ENCODE peak calls at places on chromosomes 5 and 9, in five cellular contexts. One of them, this sample, is unnamed.

GRCh38 chr5:56534102-56534501 is 281.2 kb upstream of the MAP3K1 start:
- DNase-seq in RWPE1: peak
- DNase-seq in heart left ventricle: no peak
- DNase-seq in A549: peak
- DNase-seq in AG10803: no peak
- DNase-seq in this sample: no peak

GRCh38 chr5:7850533-7851239 is at the start of gene CFAP90:
- DNase-seq in RWPE1: no peak
- DNase-seq in heart left ventricle: peak
- DNase-seq in A549: no peak
- DNase-seq in AG10803: peak
- DNase-seq in this sample: peak

GRCh38 chr5:172283020-172283861 is at the start of gene UBTD2:
- DNase-seq in RWPE1: peak
- DNase-seq in heart left ventricle: peak
- DNase-seq in A549: peak
- DNase-seq in AG10803: peak
- DNase-seq in this sample: peak

GRCh38 chr5:154712518-154713437 is 42.4 kb upstream of the LARP1 start:
- DNase-seq in RWPE1: peak
- DNase-seq in heart left ventricle: no peak
- DNase-seq in A549: no peak
- DNase-seq in AG10803: peak
- DNase-seq in this sample: no peak

GRCh38 chr5:174176511-174176910 is 131.0 kb downstream of the NSG2 start:
- DNase-seq in RWPE1: no peak
- DNase-seq in heart left ventricle: no peak
- DNase-seq in A549: no peak
- DNase-seq in AG10803: no peak
- DNase-seq in this sample: no peak

GRCh38 chr5:134958755-134959154 is 9.0 kb upstream of the CATSPER3 start:
- DNase-seq in RWPE1: no peak
- DNase-seq in heart left ventricle: no peak
- DNase-seq in A549: no peak
- DNase-seq in AG10803: no peak
- DNase-seq in this sample: no peak

GRCh38 chr9:135105211-135105745 is 17.8 kb downstream of the OLFM1 start:
- DNase-seq in RWPE1: no peak
- DNase-seq in heart left ventricle: no peak
- DNase-seq in A549: no peak
- DNase-seq in AG10803: no peak
- DNase-seq in this sample: no peak

GRCh38 chr5:140857987-140858240 is 2.2 kb downstream of the PCDHA10 start:
- DNase-seq in RWPE1: no peak
- DNase-seq in heart left ventricle: no peak
- DNase-seq in A549: no peak
- DNase-seq in AG10803: no peak
- DNase-seq in this sample: no peak

GRCh38 chr9:565528-565927 is 276.0 kb upstream of the DMRT1 start:
- DNase-seq in RWPE1: no peak
- DNase-seq in heart left ventricle: no peak
- DNase-seq in A549: no peak
- DNase-seq in AG10803: no peak
- DNase-seq in this sample: no peak

GRCh38 chr5:171835066-171835465 is 49.4 kb downstream of the SMIM23 start:
- DNase-seq in RWPE1: peak
- DNase-seq in heart left ventricle: no peak
- DNase-seq in A549: no peak
- DNase-seq in AG10803: no peak
- DNase-seq in this sample: no peak

GRCh38 chr5:416636-416960 is 26.4 kb upstream of the EXOC3 start:
- DNase-seq in RWPE1: no peak
- DNase-seq in heart left ventricle: no peak
- DNase-seq in A549: no peak
- DNase-seq in AG10803: no peak
- DNase-seq in this sample: no peak

GRCh38 chr5:20497356-20497755 is 509.4 kb upstream of the CDH18 start:
- DNase-seq in RWPE1: no peak
- DNase-seq in heart left ventricle: no peak
- DNase-seq in A549: no peak
- DNase-seq in AG10803: no peak
- DNase-seq in this sample: no peak

GRCh38 chr5:131394128-131394527 is 130.3 kb downstream of the CDC42SE2 start:
- DNase-seq in RWPE1: no peak
- DNase-seq in heart left ventricle: no peak
- DNase-seq in A549: no peak
- DNase-seq in AG10803: no peak
- DNase-seq in this sample: no peak

GRCh38 chr5:66713998-66714397 is 117.8 kb downstream of the MAST4 start:
- DNase-seq in RWPE1: peak
- DNase-seq in heart left ventricle: no peak
- DNase-seq in A549: no peak
- DNase-seq in AG10803: no peak
- DNase-seq in this sample: no peak

GRCh38 chr5:151483647-151484046 is 36.2 kb downstream of the SLC36A1 start:
- DNase-seq in RWPE1: no peak
- DNase-seq in heart left ventricle: no peak
- DNase-seq in A549: no peak
- DNase-seq in AG10803: no peak
- DNase-seq in this sample: no peak

GRCh38 chr5:42876375-42876844 is 64.7 kb upstream of the SELENOP start:
- DNase-seq in RWPE1: no peak
- DNase-seq in heart left ventricle: no peak
- DNase-seq in A549: no peak
- DNase-seq in AG10803: no peak
- DNase-seq in this sample: no peak

GRCh38 chr5:35753500-35753899 is 103.2 kb upstream of the IL7R start:
- DNase-seq in RWPE1: no peak
- DNase-seq in heart left ventricle: no peak
- DNase-seq in A549: no peak
- DNase-seq in AG10803: no peak
- DNase-seq in this sample: no peak

GRCh38 chr5:113043491-113043931 is 66.9 kb downstream of the DCP2 start:
- DNase-seq in RWPE1: peak
- DNase-seq in heart left ventricle: peak
- DNase-seq in A549: no peak
- DNase-seq in AG10803: peak
- DNase-seq in this sample: no peak

GRCh38 chr5:57598756-57599155 is 116.1 kb upstream of the ACTBL2 start:
- DNase-seq in RWPE1: peak
- DNase-seq in heart left ventricle: no peak
- DNase-seq in A549: peak
- DNase-seq in AG10803: peak
- DNase-seq in this sample: no peak

GRCh38 chr9:15416880-15417279 is 5.8 kb upstream of the SNAPC3 start:
- DNase-seq in RWPE1: peak
- DNase-seq in heart left ventricle: no peak
- DNase-seq in A549: no peak
- DNase-seq in AG10803: peak
- DNase-seq in this sample: peak

GRCh38 chr9:106964822-106965525 is 102.0 kb downstream of the ZNF462 start:
- DNase-seq in RWPE1: peak
- DNase-seq in heart left ventricle: no peak
- DNase-seq in A549: no peak
- DNase-seq in AG10803: no peak
- DNase-seq in this sample: no peak

GRCh38 chr5:60835554-60835953 is 8.5 kb downstream of the ELOVL7 start:
- DNase-seq in RWPE1: peak
- DNase-seq in heart left ventricle: no peak
- DNase-seq in A549: no peak
- DNase-seq in AG10803: no peak
- DNase-seq in this sample: no peak

GRCh38 chr5:143338658-143339366 is 64.7 kb downstream of the NR3C1 start:
- DNase-seq in RWPE1: no peak
- DNase-seq in heart left ventricle: no peak
- DNase-seq in A549: no peak
- DNase-seq in AG10803: peak
- DNase-seq in this sample: no peak

GRCh38 chr9:37999501-38000189 is 69.4 kb downstream of the SHB start:
- DNase-seq in RWPE1: peak
- DNase-seq in heart left ventricle: no peak
- DNase-seq in A549: no peak
- DNase-seq in AG10803: no peak
- DNase-seq in this sample: peak

GRCh38 chr5:80181618-80182211 is 74.1 kb downstream of the SERINC5 start:
- DNase-seq in RWPE1: peak
- DNase-seq in heart left ventricle: no peak
- DNase-seq in A549: peak
- DNase-seq in AG10803: peak
- DNase-seq in this sample: no peak

GRCh38 chr5:114387433-114387832 is 25.6 kb downstream of the KCNN2 start:
- DNase-seq in RWPE1: no peak
- DNase-seq in heart left ventricle: no peak
- DNase-seq in A549: no peak
- DNase-seq in AG10803: no peak
- DNase-seq in this sample: no peak

GRCh38 chr9:112103405-112103804 is 71.7 kb downstream of the SUSD1 start:
- DNase-seq in RWPE1: no peak
- DNase-seq in heart left ventricle: no peak
- DNase-seq in A549: no peak
- DNase-seq in AG10803: no peak
- DNase-seq in this sample: no peak

GRCh38 chr5:126954981-126955380 is 75.4 kb downstream of the MARCHF3 start:
- DNase-seq in RWPE1: no peak
- DNase-seq in heart left ventricle: no peak
- DNase-seq in A549: no peak
- DNase-seq in AG10803: peak
- DNase-seq in this sample: no peak

GRCh38 chr9:88657893-88658292 is 122.9 kb downstream of the NXNL2 start:
- DNase-seq in RWPE1: no peak
- DNase-seq in heart left ventricle: no peak
- DNase-seq in A549: no peak
- DNase-seq in AG10803: no peak
- DNase-seq in this sample: no peak

GRCh38 chr9:96020300-96020821 is 144.9 kb downstream of the ERCC6L2 start:
- DNase-seq in RWPE1: no peak
- DNase-seq in heart left ventricle: no peak
- DNase-seq in A549: no peak
- DNase-seq in AG10803: no peak
- DNase-seq in this sample: no peak

GRCh38 chr5:137217599-137218200 is 281.4 kb downstream of the SPOCK1 start:
- DNase-seq in RWPE1: no peak
- DNase-seq in heart left ventricle: no peak
- DNase-seq in A549: no peak
- DNase-seq in AG10803: peak
- DNase-seq in this sample: no peak

GRCh38 chr5:93588586-93589347 is 5.7 kb downstream of the NR2F1 start:
- DNase-seq in RWPE1: no peak
- DNase-seq in heart left ventricle: no peak
- DNase-seq in A549: no peak
- DNase-seq in AG10803: no peak
- DNase-seq in this sample: no peak

GRCh38 chr5:175862131-175863012 is 9.0 kb upstream of the CPLX2 start:
- DNase-seq in RWPE1: no peak
- DNase-seq in heart left ventricle: no peak
- DNase-seq in A549: no peak
- DNase-seq in AG10803: no peak
- DNase-seq in this sample: no peak

GRCh38 chr5:1437452-1437851 is 7.8 kb downstream of the SLC6A3 start:
- DNase-seq in RWPE1: peak
- DNase-seq in heart left ventricle: no peak
- DNase-seq in A549: peak
- DNase-seq in AG10803: peak
- DNase-seq in this sample: no peak
- TF ChIP-seq CTCF in RWPE1: no peak
- TF ChIP-seq CTCF in heart left ventricle: no peak
- TF ChIP-seq CTCF in A549: no peak
- TF ChIP-seq CTCF in AG10803: peak
- TF ChIP-seq CTCF in this sample: no peak

DNA sequence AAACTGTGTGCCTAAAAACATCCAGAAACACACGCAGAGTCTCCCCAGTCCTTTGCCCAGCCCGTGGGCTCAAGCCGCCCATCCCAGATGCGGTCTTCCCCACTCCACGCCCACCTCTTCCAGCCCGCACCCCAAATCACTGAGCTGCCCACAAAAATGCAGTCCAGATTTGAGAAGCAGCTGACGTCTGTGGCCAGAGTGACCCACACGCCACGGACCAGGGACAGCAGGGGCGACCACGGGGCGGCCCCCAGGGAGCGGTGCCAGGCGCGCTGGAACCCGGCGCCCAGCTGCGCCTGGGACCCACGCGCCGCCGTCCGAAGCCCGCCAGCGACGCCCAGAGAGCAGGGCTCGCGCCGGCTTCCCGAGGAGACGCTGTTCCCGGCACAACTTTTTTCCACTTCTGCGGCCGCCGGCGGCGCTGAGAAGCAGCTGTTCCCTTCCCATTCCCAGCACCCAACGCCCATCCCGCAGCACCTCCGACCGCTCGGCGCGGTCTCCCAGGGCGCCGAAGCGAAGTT is 674 bp downstream of the LHFPL2 start:
- DNase-seq in RWPE1: peak
- DNase-seq in heart left ventricle: peak
- DNase-seq in A549: peak
- DNase-seq in AG10803: peak
- DNase-seq in this sample: peak
- TF ChIP-seq CTCF in RWPE1: peak
- TF ChIP-seq CTCF in heart left ventricle: no peak
- TF ChIP-seq CTCF in A549: no peak
- TF ChIP-seq CTCF in AG10803: peak
- TF ChIP-seq CTCF in this sample: peak

GRCh38 chr5:177302354-177303110 is 987 bp downstream of the RAB24 start:
- DNase-seq in RWPE1: no peak
- DNase-seq in heart left ventricle: no peak
- DNase-seq in A549: no peak
- DNase-seq in AG10803: peak
- DNase-seq in this sample: no peak
- TF ChIP-seq CTCF in RWPE1: no peak
- TF ChIP-seq CTCF in heart left ventricle: no peak
- TF ChIP-seq CTCF in A549: no peak
- TF ChIP-seq CTCF in AG10803: peak
- TF ChIP-seq CTCF in this sample: no peak

GRCh38 chr5:122102825-122103224 is 24.8 kb upstream of the LOX start:
- DNase-seq in RWPE1: no peak
- DNase-seq in heart left ventricle: no peak
- DNase-seq in A549: no peak
- DNase-seq in AG10803: peak
- DNase-seq in this sample: peak

GRCh38 chr5:122105909-122106308 is 23.4 kb upstream of the ZNF474 start:
- DNase-seq in RWPE1: no peak
- DNase-seq in heart left ventricle: no peak
- DNase-seq in A549: no peak
- DNase-seq in AG10803: no peak
- DNase-seq in this sample: no peak

GRCh38 chr5:122099060-122099790 is 21.2 kb upstream of the LOX start:
- DNase-seq in RWPE1: peak
- DNase-seq in heart left ventricle: no peak
- DNase-seq in A549: no peak
- DNase-seq in AG10803: peak
- DNase-seq in this sample: no peak

GRCh38 chr5:122097391-122097790 is 19.3 kb upstream of the LOX start:
- DNase-seq in RWPE1: no peak
- DNase-seq in heart left ventricle: no peak
- DNase-seq in A549: no peak
- DNase-seq in AG10803: peak
- DNase-seq in this sample: no peak

GRCh38 chr5:122101636-122102285 is 23.7 kb upstream of the LOX start:
- DNase-seq in RWPE1: peak
- DNase-seq in heart left ventricle: no peak
- DNase-seq in A549: no peak
- DNase-seq in AG10803: peak
- DNase-seq in this sample: peak
- TF ChIP-seq CTCF in RWPE1: peak
- TF ChIP-seq CTCF in heart left ventricle: peak
- TF ChIP-seq CTCF in A549: peak
- TF ChIP-seq CTCF in AG10803: peak
- TF ChIP-seq CTCF in this sample: peak

This sample was measured in A673.